ENCODE peak calls at places on chromosomes 3 and 15, in four cellular contexts. K, D, I and H are unnamed samples.

GRCh38 chr3:150727653-150728502 is 24.2 kb upstream of the ERICH6 start:
- DNase-seq in K (no peak), I (no peak), D (no peak), H (peak; percentile 26)

GRCh38 chr15:67833504-67834248 is 6.2 kb downstream of the RNU6-1 start:
- DNase-seq in I (peak; percentile 79), D (peak; percentile 64), K (peak; percentile 67), H (no peak)

GRCh38 chr3:9151240-9151639 is 98.2 kb downstream of the SRGAP3 start:
- DNase-seq in D (no peak), I (no peak), K (no peak), H (no peak)

GRCh38 chr3:11718582-11719405 is 75.1 kb upstream of the VGLL4 start:
- DNase-seq in D (peak; percentile 80), K (peak; percentile 43), I (peak; percentile 85), H (peak; percentile 29)

GRCh38 chr15:32643907-32644445 is 2.5 kb downstream of the SCG5 start:
- DNase-seq in D (no peak), K (no peak), I (no peak), H (no peak)

GRCh38 chr15:73936181-73936580 is 9.9 kb downstream of the LOXL1 start:
- DNase-seq in K (no peak), D (peak; percentile 74), I (peak; percentile 68), H (no peak)

GRCh38 chr15:70741107-70741511 is 22.2 kb downstream of the UACA start:
- DNase-seq in D (peak; percentile 46), I (peak; percentile 71), K (no peak), H (peak; percentile 53)

GRCh38 chr3:197792019-197792647 is 1.1 kb downstream of the LRCH3 start:
- DNase-seq in I (no peak), K (no peak), D (no peak), H (no peak)

GRCh38 chr3:9280477-9281219 is 31.2 kb upstream of the SRGAP3 start:
- DNase-seq in K (no peak), D (no peak), I (no peak), H (peak; percentile 38)

GRCh38 chr15:74387988-74388955 is 20.8 kb upstream of the CYP11A1 start:
- DNase-seq in D (no peak), I (no peak), K (no peak), H (no peak)

GRCh38 chr3:127184870-127185216 is 8.1 kb upstream of the PRR23E start:
- DNase-seq in D (no peak), K (no peak), I (no peak), H (no peak)

GRCh38 chr15:43440721-43441281 is 52.2 kb downstream of the TP53BP1 start:
- DNase-seq in K (peak; percentile 11), D (peak; percentile 83), I (no peak), H (peak; percentile 92)

GRCh38 chr3:127792664-127793292 is 29.5 kb downstream of the MGLL start:
- DNase-seq in K (no peak), D (peak; percentile 75), I (peak; percentile 85), H (no peak)

GRCh38 chr3:193822492-193823220 is 229.6 kb downstream of the OPA1 start:
- DNase-seq in I (no peak), D (no peak), K (no peak), H (no peak)

GRCh38 chr3:29901097-29901496 is 620.2 kb downstream of the RBMS3 start:
- DNase-seq in K (no peak), D (no peak), I (no peak), H (no peak)

GRCh38 chr3:11562277-11562881 is 81.3 kb downstream of the VGLL4 start:
- DNase-seq in I (peak; percentile 61), K (no peak), D (no peak), H (no peak)

GRCh38 chr3:96347289-96347688 is 467.1 kb upstream of the EPHA6 start:
- DNase-seq in I (no peak), K (no peak), D (no peak), H (no peak)

GRCh38 chr3:46676601-46677071 is 16.8 kb downstream of the ALS2CL start:
- DNase-seq in D (no peak), I (peak; percentile 76), K (no peak), H (no peak)

GRCh38 chr3:183526838-183527420 is 28.6 kb downstream of the KLHL6 start:
- DNase-seq in I (no peak), K (no peak), D (no peak), H (no peak)

GRCh38 chr3:21551019-21551418 is 200.0 kb downstream of the ZNF385D start:
- DNase-seq in D (no peak), K (no peak), I (no peak), H (no peak)

GRCh38 chr15:73993211-73993994 is 1.1 kb upstream of the PML start:
- DNase-seq in K (no peak), D (no peak), I (peak; percentile 56), H (no peak)

GRCh38 chr15:82393671-82394070 is 35.9 kb upstream of the GOLGA6L9 start:
- DNase-seq in I (no peak), D (peak; percentile 11), K (no peak), H (no peak)